ENCODE peak calls at places on chromosomes 1 and 21, in ten cellular contexts. One of them, this sample, is unnamed. For H3K9me3, the result is how much of the 10 kb centered on the place peaks cover.

GRCh38 chr1:27341525-27342252 is at the start of gene SYTL1:
- DNase-seq in left ventricle myocardium inferior: no peak
- DNase-seq in Peyer's patch: peak
- DNase-seq in fibroblast of lung: peak
- DNase-seq in psoas muscle: no peak
- DNase-seq in AG04450: no peak
- DNase-seq in Caco-2: peak
- DNase-seq in neuronal stem cell: no peak
- DNase-seq in heart left ventricle: no peak
- DNase-seq in GM23248: peak
- DNase-seq in this sample: no peak

GRCh38 chr1:234926574-234927311 is 201.9 kb downstream of the TOMM20 start:
- DNase-seq in fibroblast of lung: no peak
- DNase-seq in psoas muscle: no peak
- DNase-seq in heart left ventricle: peak
- DNase-seq in GM23248: no peak
- DNase-seq in neuronal stem cell: no peak
- DNase-seq in Caco-2: no peak
- DNase-seq in left ventricle myocardium inferior: no peak
- DNase-seq in Peyer's patch: no peak
- DNase-seq in AG04450: no peak
- DNase-seq in this sample: no peak

GRCh38 chr1:226309398-226310122 is 596 bp upstream of the LIN9 start:
- DNase-seq in psoas muscle: no peak
- DNase-seq in fibroblast of lung: peak
- DNase-seq in GM23248: peak
- DNase-seq in Caco-2: no peak
- DNase-seq in heart left ventricle: peak
- DNase-seq in Peyer's patch: no peak
- DNase-seq in AG04450: no peak
- DNase-seq in left ventricle myocardium inferior: peak
- DNase-seq in neuronal stem cell: no peak
- DNase-seq in this sample: no peak

GRCh38 chr21:18161841-18162240 is 82.8 kb upstream of the CHODL start:
- DNase-seq in Caco-2: no peak
- DNase-seq in GM23248: no peak
- DNase-seq in Peyer's patch: no peak
- DNase-seq in neuronal stem cell: no peak
- DNase-seq in psoas muscle: no peak
- DNase-seq in fibroblast of lung: no peak
- DNase-seq in AG04450: no peak
- DNase-seq in left ventricle myocardium inferior: no peak
- DNase-seq in heart left ventricle: no peak
- DNase-seq in this sample: no peak

GRCh38 chr1:178030452-178030851 is 60.6 kb upstream of the SEC16B start:
- DNase-seq in Peyer's patch: no peak
- DNase-seq in GM23248: no peak
- DNase-seq in fibroblast of lung: no peak
- DNase-seq in AG04450: no peak
- DNase-seq in Caco-2: no peak
- DNase-seq in left ventricle myocardium inferior: no peak
- DNase-seq in heart left ventricle: no peak
- DNase-seq in psoas muscle: no peak
- DNase-seq in neuronal stem cell: no peak
- DNase-seq in this sample: no peak

GRCh38 chr1:201925961-201926585 is 20.3 kb downstream of the LMOD1 start:
- DNase-seq in left ventricle myocardium inferior: no peak
- DNase-seq in GM23248: no peak
- DNase-seq in Peyer's patch: no peak
- DNase-seq in fibroblast of lung: no peak
- DNase-seq in neuronal stem cell: no peak
- DNase-seq in heart left ventricle: no peak
- DNase-seq in AG04450: no peak
- DNase-seq in Caco-2: no peak
- DNase-seq in psoas muscle: no peak
- DNase-seq in this sample: no peak

GRCh38 chr21:41222247-41223068 is 54.5 kb downstream of the BACE2 start:
- DNase-seq in fibroblast of lung: peak
- DNase-seq in Caco-2: no peak
- DNase-seq in neuronal stem cell: no peak
- DNase-seq in psoas muscle: no peak
- DNase-seq in Peyer's patch: no peak
- DNase-seq in heart left ventricle: no peak
- DNase-seq in AG04450: no peak
- DNase-seq in GM23248: peak
- DNase-seq in left ventricle myocardium inferior: no peak
- DNase-seq in this sample: no peak

GRCh38 chr21:31042080-31042464 is 3.8 kb upstream of the KRTAP19-8 start:
- DNase-seq in GM23248: no peak
- DNase-seq in heart left ventricle: no peak
- DNase-seq in Caco-2: no peak
- DNase-seq in left ventricle myocardium inferior: no peak
- DNase-seq in Peyer's patch: no peak
- DNase-seq in neuronal stem cell: no peak
- DNase-seq in psoas muscle: no peak
- DNase-seq in AG04450: no peak
- DNase-seq in fibroblast of lung: no peak
- DNase-seq in this sample: no peak

GRCh38 chr1:247189981-247190798 is 18.4 kb upstream of the ZNF124 start:
- DNase-seq in AG04450: no peak
- DNase-seq in fibroblast of lung: no peak
- DNase-seq in left ventricle myocardium inferior: no peak
- DNase-seq in Peyer's patch: no peak
- DNase-seq in Caco-2: no peak
- DNase-seq in psoas muscle: no peak
- DNase-seq in GM23248: no peak
- DNase-seq in heart left ventricle: no peak
- DNase-seq in neuronal stem cell: no peak
- DNase-seq in this sample: no peak
- H3K9me3 ChIP-seq in AG04450: under half
- H3K9me3 ChIP-seq in fibroblast of lung: under half
- H3K9me3 ChIP-seq in left ventricle myocardium inferior: half or more
- H3K9me3 ChIP-seq in Peyer's patch: under half
- H3K9me3 ChIP-seq in Caco-2: half or more
- H3K9me3 ChIP-seq in psoas muscle: half or more
- H3K9me3 ChIP-seq in GM23248: under half
- H3K9me3 ChIP-seq in heart left ventricle: half or more
- H3K9me3 ChIP-seq in neuronal stem cell: under half
- H3K9me3 ChIP-seq in this sample: under half

GRCh38 chr1:152739841-152740240 is 18.0 kb upstream of the KPRP start:
- DNase-seq in Peyer's patch: no peak
- DNase-seq in psoas muscle: no peak
- DNase-seq in heart left ventricle: no peak
- DNase-seq in fibroblast of lung: no peak
- DNase-seq in GM23248: peak
- DNase-seq in Caco-2: no peak
- DNase-seq in AG04450: no peak
- DNase-seq in neuronal stem cell: no peak
- DNase-seq in left ventricle myocardium inferior: no peak
- DNase-seq in this sample: no peak
- H3K9me3 ChIP-seq in Peyer's patch: under half
- H3K9me3 ChIP-seq in psoas muscle: under half
- H3K9me3 ChIP-seq in heart left ventricle: under half
- H3K9me3 ChIP-seq in fibroblast of lung: under half
- H3K9me3 ChIP-seq in GM23248: under half
- H3K9me3 ChIP-seq in Caco-2: under half
- H3K9me3 ChIP-seq in AG04450: under half
- H3K9me3 ChIP-seq in neuronal stem cell: under half
- H3K9me3 ChIP-seq in left ventricle myocardium inferior: under half
- H3K9me3 ChIP-seq in this sample: under half

GRCh38 chr1:4665456-4665855 is 11.0 kb downstream of the AJAP1 start:
- DNase-seq in AG04450: no peak
- DNase-seq in neuronal stem cell: no peak
- DNase-seq in GM23248: no peak
- DNase-seq in left ventricle myocardium inferior: no peak
- DNase-seq in heart left ventricle: no peak
- DNase-seq in psoas muscle: peak
- DNase-seq in Peyer's patch: no peak
- DNase-seq in fibroblast of lung: no peak
- DNase-seq in Caco-2: no peak
- DNase-seq in this sample: no peak

GRCh38 chr1:4661595-4661917 is 7.1 kb downstream of the AJAP1 start:
- DNase-seq in psoas muscle: no peak
- DNase-seq in Caco-2: no peak
- DNase-seq in left ventricle myocardium inferior: no peak
- DNase-seq in Peyer's patch: no peak
- DNase-seq in fibroblast of lung: no peak
- DNase-seq in neuronal stem cell: no peak
- DNase-seq in heart left ventricle: no peak
- DNase-seq in AG04450: no peak
- DNase-seq in GM23248: no peak
- DNase-seq in this sample: no peak

GRCh38 chr1:4664601-4665000 is 10.2 kb downstream of the AJAP1 start:
- DNase-seq in psoas muscle: peak
- DNase-seq in fibroblast of lung: no peak
- DNase-seq in GM23248: no peak
- DNase-seq in Peyer's patch: no peak
- DNase-seq in heart left ventricle: no peak
- DNase-seq in Caco-2: no peak
- DNase-seq in left ventricle myocardium inferior: no peak
- DNase-seq in neuronal stem cell: no peak
- DNase-seq in AG04450: no peak
- DNase-seq in this sample: no peak

GRCh38 chr1:4662723-4663122 is 8.3 kb downstream of the AJAP1 start:
- DNase-seq in Peyer's patch: no peak
- DNase-seq in Caco-2: no peak
- DNase-seq in fibroblast of lung: no peak
- DNase-seq in AG04450: no peak
- DNase-seq in psoas muscle: no peak
- DNase-seq in neuronal stem cell: no peak
- DNase-seq in left ventricle myocardium inferior: no peak
- DNase-seq in GM23248: no peak
- DNase-seq in heart left ventricle: no peak
- DNase-seq in this sample: no peak

DNA sequence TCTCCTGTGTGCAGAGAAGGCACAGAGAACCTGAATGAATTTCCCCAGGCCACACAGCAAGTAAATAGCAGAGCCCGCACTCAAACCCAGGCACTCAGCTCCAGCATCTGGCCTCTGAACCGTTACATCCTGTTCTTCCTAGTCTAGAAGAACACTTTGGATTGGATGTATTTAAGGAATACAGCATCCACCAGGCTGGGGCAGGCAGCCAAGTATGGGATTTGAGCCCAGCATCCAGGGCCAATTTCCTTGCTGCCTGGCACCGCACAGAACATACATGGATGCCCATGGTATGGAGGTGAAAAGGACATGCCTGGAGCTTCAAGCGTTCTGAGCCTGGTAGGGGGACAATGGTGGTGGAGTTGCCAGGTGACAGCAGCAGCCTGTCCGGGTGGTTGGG is 9.7 kb downstream of the AJAP1 start:
- DNase-seq in Caco-2: no peak
- DNase-seq in Peyer's patch: no peak
- DNase-seq in heart left ventricle: no peak
- DNase-seq in AG04450: no peak
- DNase-seq in GM23248: no peak
- DNase-seq in psoas muscle: no peak
- DNase-seq in fibroblast of lung: no peak
- DNase-seq in left ventricle myocardium inferior: no peak
- DNase-seq in neuronal stem cell: no peak
- DNase-seq in this sample: no peak
- H3K9me3 ChIP-seq in Caco-2: under half
- H3K9me3 ChIP-seq in Peyer's patch: under half
- H3K9me3 ChIP-seq in heart left ventricle: under half
- H3K9me3 ChIP-seq in AG04450: half or more
- H3K9me3 ChIP-seq in GM23248: under half
- H3K9me3 ChIP-seq in psoas muscle: under half
- H3K9me3 ChIP-seq in fibroblast of lung: under half
- H3K9me3 ChIP-seq in left ventricle myocardium inferior: under half
- H3K9me3 ChIP-seq in neuronal stem cell: under half
- H3K9me3 ChIP-seq in this sample: under half

DNA sequence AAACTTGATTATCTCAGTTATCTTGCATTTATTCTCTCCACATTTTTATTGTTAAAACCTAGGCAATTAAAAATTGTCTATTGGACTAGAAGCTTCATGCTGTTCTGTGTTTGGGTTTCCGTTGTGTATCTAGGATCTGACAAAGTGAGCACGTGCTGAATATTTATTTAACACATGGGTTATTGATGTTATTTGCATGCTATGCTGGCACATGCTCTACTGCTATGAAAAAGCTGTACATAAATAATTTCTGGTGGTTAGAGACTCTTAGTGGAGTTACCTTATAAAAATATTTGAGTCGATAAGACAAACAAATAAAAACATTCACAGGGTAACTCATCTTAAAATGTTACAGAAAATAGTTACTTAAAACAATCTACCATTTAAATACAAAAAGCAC is 1769.7 kb downstream of the MRPL39 start:
- DNase-seq in psoas muscle: no peak
- DNase-seq in neuronal stem cell: no peak
- DNase-seq in Caco-2: no peak
- DNase-seq in left ventricle myocardium inferior: no peak
- DNase-seq in Peyer's patch: no peak
- DNase-seq in fibroblast of lung: no peak
- DNase-seq in AG04450: no peak
- DNase-seq in GM23248: no peak
- DNase-seq in heart left ventricle: no peak
- DNase-seq in this sample: no peak
- H3K9me3 ChIP-seq in psoas muscle: under half
- H3K9me3 ChIP-seq in neuronal stem cell: under half
- H3K9me3 ChIP-seq in Caco-2: under half
- H3K9me3 ChIP-seq in left ventricle myocardium inferior: under half
- H3K9me3 ChIP-seq in Peyer's patch: under half
- H3K9me3 ChIP-seq in fibroblast of lung: under half
- H3K9me3 ChIP-seq in AG04450: under half
- H3K9me3 ChIP-seq in GM23248: under half
- H3K9me3 ChIP-seq in heart left ventricle: under half
- H3K9me3 ChIP-seq in this sample: under half

GRCh38 chr21:19855522-19855921 is 1142.7 kb upstream of the NCAM2 start:
- DNase-seq in fibroblast of lung: no peak
- DNase-seq in Caco-2: no peak
- DNase-seq in AG04450: no peak
- DNase-seq in heart left ventricle: no peak
- DNase-seq in Peyer's patch: no peak
- DNase-seq in neuronal stem cell: no peak
- DNase-seq in psoas muscle: no peak
- DNase-seq in left ventricle myocardium inferior: no peak
- DNase-seq in GM23248: no peak
- DNase-seq in this sample: no peak
- H3K9me3 ChIP-seq in fibroblast of lung: under half
- H3K9me3 ChIP-seq in Caco-2: under half
- H3K9me3 ChIP-seq in AG04450: under half
- H3K9me3 ChIP-seq in heart left ventricle: under half
- H3K9me3 ChIP-seq in Peyer's patch: under half
- H3K9me3 ChIP-seq in neuronal stem cell: under half
- H3K9me3 ChIP-seq in psoas muscle: under half
- H3K9me3 ChIP-seq in left ventricle myocardium inferior: under half
- H3K9me3 ChIP-seq in GM23248: under half
- H3K9me3 ChIP-seq in this sample: under half

GRCh38 chr1:30295674-30296073 is 427.7 kb downstream of the MATN1 start:
- DNase-seq in Caco-2: no peak
- DNase-seq in Peyer's patch: no peak
- DNase-seq in left ventricle myocardium inferior: no peak
- DNase-seq in psoas muscle: no peak
- DNase-seq in AG04450: no peak
- DNase-seq in fibroblast of lung: no peak
- DNase-seq in heart left ventricle: no peak
- DNase-seq in GM23248: no peak
- DNase-seq in neuronal stem cell: no peak
- DNase-seq in this sample: no peak
- H3K9me3 ChIP-seq in Caco-2: under half
- H3K9me3 ChIP-seq in Peyer's patch: under half
- H3K9me3 ChIP-seq in left ventricle myocardium inferior: under half
- H3K9me3 ChIP-seq in psoas muscle: under half
- H3K9me3 ChIP-seq in AG04450: under half
- H3K9me3 ChIP-seq in fibroblast of lung: under half
- H3K9me3 ChIP-seq in heart left ventricle: under half
- H3K9me3 ChIP-seq in GM23248: under half
- H3K9me3 ChIP-seq in neuronal stem cell: under half
- H3K9me3 ChIP-seq in this sample: under half